ENCODE peak calls at places on chromosome 2, in nine cellular contexts. I, R, P, T, A, F, M, L and B are unnamed samples.

GRCh38 chr2:150475479-150476212 is 11.8 kb downstream of the RND3 start:
- DNase-seq in M (no peak), P (no peak), I (no peak), A (no peak), F (no peak), R (no peak), L (no peak), T (no peak), B (no peak)

GRCh38 chr2:99980200-99980599 is 162.2 kb downstream of the AFF3 start:
- DNase-seq in L (no peak), I (no peak), R (no peak), T (no peak), A (no peak), F (no peak), P (no peak), M (no peak), B (no peak)

GRCh38 chr2:190974629-190975361 is 39.2 kb downstream of the STAT1 start:
- DNase-seq in I (no peak), L (no peak), F (no peak), T (no peak), A (no peak), R (no peak), P (no peak), M (peak; percentile 25), B (no peak)

GRCh38 chr2:234191819-234192407 is 141.4 kb downstream of the SPP2 start:
- DNase-seq in F (no peak), L (peak; percentile 54), P (no peak), I (no peak), M (no peak), A (no peak), R (peak; percentile 8), T (no peak), B (no peak)

GRCh38 chr2:224847961-224848850 is 132.0 kb upstream of the CCDC195 start:
- DNase-seq in L (peak; percentile 91), F (no peak), A (peak; percentile 81), R (peak; percentile 27), I (no peak), T (no peak), P (no peak), M (no peak), B (no peak)

GRCh38 chr2:131408176-131408575 is 44.2 kb upstream of the RAB6D start:
- DNase-seq in L (no peak), A (no peak), I (no peak), F (no peak), P (no peak), M (no peak), R (no peak), T (no peak), B (no peak)

GRCh38 chr2:24362253-24362652 is 1.9 kb upstream of the ITSN2 start:
- DNase-seq in I (no peak), M (no peak), R (peak; percentile 24), F (no peak), T (no peak), L (no peak), P (no peak), A (no peak), B (no peak)

GRCh38 chr2:32947484-32948143 is 861 bp downstream of the LTBP1 start:
- DNase-seq in I (peak; percentile 67), R (peak; percentile 86), T (no peak), M (no peak), A (no peak), L (peak; percentile 56), F (no peak), P (no peak), B (peak; percentile 59)

GRCh38 chr2:201643216-201643651 is at the start of gene TMEM237:
- DNase-seq in T (peak; percentile 9), P (no peak), M (peak; percentile 19), R (peak; percentile 58), F (no peak), I (peak; percentile 79), L (peak; percentile 54), A (peak; percentile 68), B (no peak)

GRCh38 chr2:61993422-61994024 is 88.0 kb downstream of the COMMD1 start:
- DNase-seq in A (no peak), R (peak; percentile 64), F (no peak), P (peak; percentile 38), I (peak; percentile 49), L (peak; percentile 41), T (no peak), M (no peak), B (peak; percentile 25)

GRCh38 chr2:118078734-118079133 is 9.5 kb upstream of the INSIG2 start:
- DNase-seq in M (no peak), R (no peak), P (no peak), A (no peak), T (no peak), F (no peak), I (no peak), L (no peak), B (no peak)

GRCh38 chr2:168649562-168649961 is 152.9 kb upstream of the NOSTRIN start:
- DNase-seq in A (no peak), F (no peak), T (no peak), R (peak; percentile 63), M (no peak), I (no peak), P (no peak), L (no peak), B (no peak)

GRCh38 chr2:65675350-65675749 is 243.0 kb upstream of the SPRED2 start:
- DNase-seq in L (peak; percentile 55), P (no peak), F (no peak), M (no peak), T (no peak), I (no peak), A (no peak), R (no peak), B (no peak)

GRCh38 chr2:148978736-148979135 is 59.8 kb upstream of the LYPD6B start:
- DNase-seq in I (no peak), M (no peak), R (no peak), F (no peak), P (no peak), T (no peak), L (no peak), A (no peak), B (no peak)

GRCh38 chr2:220044383-220044782 is 417.0 kb downstream of the SLC4A3 start:
- DNase-seq in A (no peak), R (peak; percentile 85), I (no peak), P (no peak), T (no peak), L (no peak), F (no peak), M (no peak), B (no peak)

GRCh38 chr2:69509011-69509749 is 71.9 kb upstream of the NFU1 start:
- DNase-seq in F (no peak), I (no peak), M (peak; percentile 56), T (no peak), A (no peak), R (no peak), P (no peak), L (peak; percentile 21), B (peak; percentile 38)

GRCh38 chr2:39227628-39228412 is 15.9 kb downstream of the CDKL4 start:
- DNase-seq in I (peak; percentile 72), A (peak; percentile 51), L (peak; percentile 58), M (peak; percentile 81), P (peak; percentile 51), F (no peak), T (peak; percentile 82), R (peak; percentile 75), B (peak; percentile 73)

GRCh38 chr2:82795446-82795845 is 1663.6 kb downstream of the SUCLG1 start:
- DNase-seq in I (no peak), M (no peak), L (peak; percentile 77), A (no peak), T (no peak), P (no peak), R (no peak), F (no peak), B (no peak)

GRCh38 chr2:96329416-96329815 is 4.3 kb downstream of the ITPRIPL1 start:
- DNase-seq in I (no peak), R (no peak), M (no peak), L (peak; percentile 37), T (no peak), A (no peak), F (no peak), P (no peak), B (no peak)

GRCh38 chr2:142684667-142685066 is 192.8 kb upstream of the KYNU start:
- DNase-seq in M (no peak), F (no peak), T (no peak), I (no peak), L (no peak), P (no peak), A (no peak), R (no peak), B (no peak)

GRCh38 chr2:96556441-96557330 is 20.1 kb downstream of the ARID5A start:
- DNase-seq in P (no peak), L (peak; percentile 94), A (no peak), F (no peak), T (no peak), M (no peak), R (peak; percentile 86), I (peak; percentile 25), B (peak; percentile 80)

GRCh38 chr2:230974096-230974913 is 21.6 kb upstream of the SPATA3 start:
- DNase-seq in P (no peak), A (no peak), L (peak; percentile 93), T (peak; percentile 60), I (peak; percentile 83), M (no peak), R (no peak), F (no peak), B (no peak)

GRCh38 chr2:233244818-233245217 is 6.7 kb upstream of the ATG16L1 start:
- DNase-seq in M (no peak), F (no peak), L (peak; percentile 25), T (no peak), P (no peak), I (no peak), A (no peak), R (no peak), B (no peak)

GRCh38 chr2:12769492-12770105 is 52.9 kb downstream of the TRIB2 start:
- DNase-seq in F (no peak), L (no peak), A (no peak), M (peak; percentile 69), T (no peak), R (no peak), P (no peak), I (no peak), B (no peak)

GRCh38 chr2:234444888-234445287 is 52.0 kb downstream of the ARL4C start:
- DNase-seq in R (no peak), F (no peak), M (no peak), P (peak; percentile 50), L (peak; percentile 98), T (no peak), A (no peak), I (peak; percentile 28), B (peak; percentile 41)

GRCh38 chr2:240247868-240248820 is 107.7 kb upstream of the OTOS start:
- DNase-seq in L (no peak), P (no peak), R (no peak), I (peak; percentile 6), A (peak; percentile 38), T (no peak), F (peak; percentile 88), M (no peak), B (peak; percentile 17)

GRCh38 chr2:136297312-136297711 is 179.4 kb upstream of the CXCR4 start:
- DNase-seq in T (no peak), P (no peak), M (no peak), R (no peak), I (no peak), A (no peak), L (no peak), F (no peak), B (no peak)

GRCh38 chr2:70715161-70715985 is 52.6 kb downstream of the ADD2 start:
- DNase-seq in R (no peak), P (no peak), M (peak; percentile 44), L (no peak), T (no peak), I (no peak), F (no peak), A (no peak), B (no peak)

GRCh38 chr2:78145395-78145996 is 623.3 kb upstream of the LRRTM4 start:
- DNase-seq in F (no peak), P (no peak), M (no peak), I (no peak), T (no peak), A (no peak), R (no peak), L (no peak), B (no peak)

GRCh38 chr2:217924346-217924901 is 78.4 kb downstream of the TNS1 start:
- DNase-seq in M (no peak), F (no peak), I (no peak), L (no peak), R (no peak), A (no peak), P (no peak), T (no peak), B (no peak)

GRCh38 chr2:167924556-167924955 is 322.8 kb downstream of the STK39 start:
- DNase-seq in L (no peak), F (no peak), A (no peak), I (no peak), P (no peak), R (no peak), M (no peak), T (no peak), B (no peak)